ENCODE peak calls at places on chromosome 14, in nine cellular contexts. One of them, this sample, is unnamed.

GRCh38 chr14:64502476-64503183 is 1.0 kb downstream of the ZBTB25 start:
- DNase-seq in HepG2: no peak
- DNase-seq in thyroid gland: peak
- DNase-seq in epithelial cell of esophagus: peak
- DNase-seq in HCT116: no peak
- DNase-seq in uterus: no peak
- DNase-seq in foreskin keratinocyte: peak
- DNase-seq in RWPE1: no peak
- DNase-seq in endothelial cell: no peak
- DNase-seq in this sample: no peak

GRCh38 chr14:67514650-67515385 is 18.3 kb upstream of the PLEKHH1 start:
- DNase-seq in HepG2: no peak
- DNase-seq in thyroid gland: peak
- DNase-seq in epithelial cell of esophagus: peak
- DNase-seq in HCT116: no peak
- DNase-seq in uterus: peak
- DNase-seq in foreskin keratinocyte: no peak
- DNase-seq in RWPE1: peak
- DNase-seq in endothelial cell: peak
- DNase-seq in this sample: no peak

GRCh38 chr14:64958201-64958600 is 13.9 kb downstream of the RAB15 start:
- DNase-seq in HepG2: no peak
- DNase-seq in thyroid gland: no peak
- DNase-seq in epithelial cell of esophagus: no peak
- DNase-seq in HCT116: no peak
- DNase-seq in uterus: no peak
- DNase-seq in foreskin keratinocyte: no peak
- DNase-seq in RWPE1: no peak
- DNase-seq in endothelial cell: no peak
- DNase-seq in this sample: no peak

GRCh38 chr14:96424104-96424989 is 32.4 kb downstream of the AK7 start:
- DNase-seq in HepG2: peak
- DNase-seq in thyroid gland: peak
- DNase-seq in epithelial cell of esophagus: peak
- DNase-seq in HCT116: peak
- DNase-seq in uterus: peak
- DNase-seq in foreskin keratinocyte: peak
- DNase-seq in RWPE1: peak
- DNase-seq in endothelial cell: peak
- DNase-seq in this sample: no peak

GRCh38 chr14:93944348-93945069 is 17.4 kb downstream of the FAM181A start:
- DNase-seq in HepG2: no peak
- DNase-seq in thyroid gland: no peak
- DNase-seq in epithelial cell of esophagus: no peak
- DNase-seq in HCT116: no peak
- DNase-seq in uterus: no peak
- DNase-seq in foreskin keratinocyte: no peak
- DNase-seq in RWPE1: no peak
- DNase-seq in endothelial cell: no peak
- DNase-seq in this sample: no peak

GRCh38 chr14:24432259-24433131 is 2.7 kb downstream of the KHNYN start:
- DNase-seq in HepG2: no peak
- DNase-seq in thyroid gland: no peak
- DNase-seq in epithelial cell of esophagus: no peak
- DNase-seq in HCT116: no peak
- DNase-seq in uterus: no peak
- DNase-seq in foreskin keratinocyte: no peak
- DNase-seq in RWPE1: no peak
- DNase-seq in endothelial cell: no peak
- DNase-seq in this sample: no peak

GRCh38 chr14:99229654-99230215 is 42.3 kb downstream of the BCL11B start:
- DNase-seq in HepG2: no peak
- DNase-seq in thyroid gland: peak
- DNase-seq in epithelial cell of esophagus: no peak
- DNase-seq in HCT116: no peak
- DNase-seq in uterus: no peak
- DNase-seq in foreskin keratinocyte: no peak
- DNase-seq in RWPE1: no peak
- DNase-seq in endothelial cell: no peak
- DNase-seq in this sample: no peak

GRCh38 chr14:34489324-34489723 is 27.3 kb upstream of the SPTSSA start:
- DNase-seq in HepG2: no peak
- DNase-seq in thyroid gland: no peak
- DNase-seq in epithelial cell of esophagus: peak
- DNase-seq in HCT116: no peak
- DNase-seq in uterus: no peak
- DNase-seq in foreskin keratinocyte: no peak
- DNase-seq in RWPE1: no peak
- DNase-seq in endothelial cell: no peak
- DNase-seq in this sample: no peak

GRCh38 chr14:76257842-76258397 is 106.2 kb downstream of the GPATCH2L start:
- DNase-seq in HepG2: no peak
- DNase-seq in thyroid gland: no peak
- DNase-seq in epithelial cell of esophagus: no peak
- DNase-seq in HCT116: no peak
- DNase-seq in uterus: no peak
- DNase-seq in foreskin keratinocyte: no peak
- DNase-seq in RWPE1: no peak
- DNase-seq in endothelial cell: no peak
- DNase-seq in this sample: no peak

GRCh38 chr14:105309371-105309770 is 5.2 kb upstream of the PACS2 start:
- DNase-seq in HepG2: no peak
- DNase-seq in thyroid gland: no peak
- DNase-seq in epithelial cell of esophagus: peak
- DNase-seq in HCT116: no peak
- DNase-seq in uterus: no peak
- DNase-seq in foreskin keratinocyte: no peak
- DNase-seq in RWPE1: no peak
- DNase-seq in endothelial cell: no peak
- DNase-seq in this sample: no peak

GRCh38 chr14:74932401-74932901 is 9.4 kb upstream of the RPS6KL1 start:
- DNase-seq in HepG2: no peak
- DNase-seq in thyroid gland: no peak
- DNase-seq in epithelial cell of esophagus: no peak
- DNase-seq in HCT116: no peak
- DNase-seq in uterus: no peak
- DNase-seq in foreskin keratinocyte: no peak
- DNase-seq in RWPE1: no peak
- DNase-seq in endothelial cell: no peak
- DNase-seq in this sample: no peak

GRCh38 chr14:54470701-54471100 is 18.1 kb downstream of the GMFB start:
- DNase-seq in HepG2: no peak
- DNase-seq in thyroid gland: no peak
- DNase-seq in epithelial cell of esophagus: no peak
- DNase-seq in HCT116: no peak
- DNase-seq in uterus: no peak
- DNase-seq in foreskin keratinocyte: no peak
- DNase-seq in RWPE1: no peak
- DNase-seq in endothelial cell: no peak
- DNase-seq in this sample: no peak

GRCh38 chr14:24089890-24090289 is 4.2 kb upstream of the PCK2 start:
- DNase-seq in HepG2: no peak
- DNase-seq in thyroid gland: no peak
- DNase-seq in epithelial cell of esophagus: no peak
- DNase-seq in HCT116: no peak
- DNase-seq in uterus: no peak
- DNase-seq in foreskin keratinocyte: no peak
- DNase-seq in RWPE1: no peak
- DNase-seq in endothelial cell: no peak
- DNase-seq in this sample: no peak

GRCh38 chr14:70139384-70139783 is 49.4 kb downstream of the SLC8A3 start:
- DNase-seq in HepG2: no peak
- DNase-seq in thyroid gland: no peak
- DNase-seq in epithelial cell of esophagus: no peak
- DNase-seq in HCT116: no peak
- DNase-seq in uterus: no peak
- DNase-seq in foreskin keratinocyte: no peak
- DNase-seq in RWPE1: no peak
- DNase-seq in endothelial cell: no peak
- DNase-seq in this sample: no peak

GRCh38 chr14:100862277-100862676 is 36.4 kb downstream of the MEG3 start:
- DNase-seq in HepG2: no peak
- DNase-seq in thyroid gland: no peak
- DNase-seq in epithelial cell of esophagus: no peak
- DNase-seq in HCT116: no peak
- DNase-seq in uterus: no peak
- DNase-seq in foreskin keratinocyte: no peak
- DNase-seq in RWPE1: no peak
- DNase-seq in endothelial cell: no peak
- DNase-seq in this sample: no peak

GRCh38 chr14:73757876-73758391 is 43.8 kb upstream of the PNMA1 start:
- DNase-seq in HepG2: no peak
- DNase-seq in thyroid gland: no peak
- DNase-seq in epithelial cell of esophagus: no peak
- DNase-seq in HCT116: no peak
- DNase-seq in uterus: no peak
- DNase-seq in foreskin keratinocyte: no peak
- DNase-seq in RWPE1: no peak
- DNase-seq in endothelial cell: no peak
- DNase-seq in this sample: no peak

GRCh38 chr14:73759714-73760597 is 45.8 kb upstream of the PNMA1 start:
- DNase-seq in HepG2: peak
- DNase-seq in thyroid gland: peak
- DNase-seq in epithelial cell of esophagus: peak
- DNase-seq in HCT116: peak
- DNase-seq in uterus: peak
- DNase-seq in foreskin keratinocyte: peak
- DNase-seq in RWPE1: peak
- DNase-seq in endothelial cell: peak
- DNase-seq in this sample: peak

GRCh38 chr14:73760598-73761586 is 46.7 kb upstream of the PNMA1 start:
- DNase-seq in HepG2: no peak
- DNase-seq in thyroid gland: no peak
- DNase-seq in epithelial cell of esophagus: no peak
- DNase-seq in HCT116: no peak
- DNase-seq in uterus: peak
- DNase-seq in foreskin keratinocyte: no peak
- DNase-seq in RWPE1: no peak
- DNase-seq in endothelial cell: no peak
- DNase-seq in this sample: no peak

GRCh38 chr14:73758392-73759182 is 44.4 kb upstream of the PNMA1 start:
- DNase-seq in HepG2: peak
- DNase-seq in thyroid gland: peak
- DNase-seq in epithelial cell of esophagus: peak
- DNase-seq in HCT116: peak
- DNase-seq in uterus: peak
- DNase-seq in foreskin keratinocyte: no peak
- DNase-seq in RWPE1: peak
- DNase-seq in endothelial cell: peak
- DNase-seq in this sample: peak

GRCh38 chr14:73759183-73759713 is 45.1 kb upstream of the PNMA1 start:
- DNase-seq in HepG2: no peak
- DNase-seq in thyroid gland: peak
- DNase-seq in epithelial cell of esophagus: peak
- DNase-seq in HCT116: no peak
- DNase-seq in uterus: peak
- DNase-seq in foreskin keratinocyte: no peak
- DNase-seq in RWPE1: no peak
- DNase-seq in endothelial cell: peak
- DNase-seq in this sample: peak
- TF ChIP-seq CTCF in HepG2: no peak
- TF ChIP-seq CTCF in thyroid gland: no peak
- TF ChIP-seq CTCF in epithelial cell of esophagus: no peak
- TF ChIP-seq CTCF in HCT116: no peak
- TF ChIP-seq CTCF in uterus: no peak
- TF ChIP-seq CTCF in foreskin keratinocyte: peak
- TF ChIP-seq CTCF in RWPE1: peak
- TF ChIP-seq CTCF in endothelial cell: no peak
- TF ChIP-seq CTCF in this sample: no peak

GRCh38 chr14:95071649-95072256 is 85.6 kb downstream of the DICER1 start:
- DNase-seq in HepG2: no peak
- DNase-seq in thyroid gland: no peak
- DNase-seq in epithelial cell of esophagus: no peak
- DNase-seq in HCT116: no peak
- DNase-seq in uterus: no peak
- DNase-seq in foreskin keratinocyte: no peak
- DNase-seq in RWPE1: no peak
- DNase-seq in endothelial cell: no peak
- DNase-seq in this sample: no peak
- TF ChIP-seq CTCF in HepG2: no peak
- TF ChIP-seq CTCF in thyroid gland: no peak
- TF ChIP-seq CTCF in epithelial cell of esophagus: no peak
- TF ChIP-seq CTCF in HCT116: no peak
- TF ChIP-seq CTCF in uterus: no peak
- TF ChIP-seq CTCF in foreskin keratinocyte: no peak
- TF ChIP-seq CTCF in RWPE1: no peak
- TF ChIP-seq CTCF in endothelial cell: no peak
- TF ChIP-seq CTCF in this sample: no peak

DNA sequence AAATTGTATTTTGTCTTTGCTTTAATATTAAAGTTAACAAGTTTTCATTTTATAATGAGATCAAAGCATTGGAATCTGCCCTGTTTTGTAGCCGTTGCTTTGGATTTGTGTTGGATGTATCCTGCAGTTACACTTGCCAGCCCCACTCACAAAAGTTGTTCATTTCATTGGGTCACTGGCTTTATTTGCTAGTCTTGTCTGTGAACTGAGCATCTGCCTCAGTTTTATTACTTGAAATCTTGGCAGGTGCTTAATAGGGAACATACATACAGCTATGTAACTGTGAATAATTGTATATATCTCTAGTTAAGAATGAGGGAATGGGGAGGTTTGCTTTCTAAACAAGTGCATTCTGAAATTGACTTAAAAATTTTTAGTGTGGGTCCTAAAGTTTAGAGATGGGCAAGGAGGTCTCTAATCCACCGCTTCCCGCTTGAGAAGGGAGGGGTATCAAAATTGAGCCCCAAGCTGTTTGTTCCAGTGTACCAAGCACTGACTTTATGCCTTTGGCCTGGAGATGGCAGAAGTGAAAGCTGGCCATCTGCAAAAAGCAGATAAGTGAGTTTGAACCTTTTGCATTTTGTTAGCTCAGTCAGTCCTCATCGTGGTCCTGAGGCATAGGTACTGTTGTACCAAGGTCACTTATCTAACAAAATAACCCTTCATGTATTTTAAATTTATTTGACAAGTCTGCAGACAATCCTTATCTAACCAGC is 9.3 kb downstream of the EIF5 start:
- DNase-seq in HepG2: no peak
- DNase-seq in thyroid gland: no peak
- DNase-seq in epithelial cell of esophagus: no peak
- DNase-seq in HCT116: no peak
- DNase-seq in uterus: no peak
- DNase-seq in foreskin keratinocyte: no peak
- DNase-seq in RWPE1: no peak
- DNase-seq in endothelial cell: no peak
- DNase-seq in this sample: no peak
- TF ChIP-seq CTCF in HepG2: no peak
- TF ChIP-seq CTCF in thyroid gland: no peak
- TF ChIP-seq CTCF in epithelial cell of esophagus: no peak
- TF ChIP-seq CTCF in HCT116: no peak
- TF ChIP-seq CTCF in uterus: no peak
- TF ChIP-seq CTCF in foreskin keratinocyte: no peak
- TF ChIP-seq CTCF in RWPE1: no peak
- TF ChIP-seq CTCF in endothelial cell: no peak
- TF ChIP-seq CTCF in this sample: no peak

DNA sequence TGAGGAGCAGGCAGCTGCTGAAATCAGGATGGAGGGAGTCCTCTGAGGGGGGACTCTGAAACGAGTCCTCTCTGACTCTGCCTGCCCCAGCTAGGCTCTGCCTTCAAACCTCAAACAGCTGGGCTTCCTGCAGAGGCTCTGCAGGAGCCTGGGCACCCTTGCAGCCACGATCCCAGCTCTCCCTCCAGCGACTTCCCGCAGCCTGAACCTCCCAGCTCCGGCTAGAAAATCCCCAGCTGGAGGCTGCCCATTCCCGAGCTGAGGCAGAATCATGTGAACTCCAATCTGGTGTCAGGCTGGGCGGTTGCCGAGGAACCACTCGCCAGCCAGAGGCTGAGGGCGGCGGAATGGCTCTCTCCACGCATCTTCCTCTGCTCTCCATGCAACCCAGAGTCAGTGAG is at the start of gene GPR68:
- DNase-seq in HepG2: no peak
- DNase-seq in thyroid gland: no peak
- DNase-seq in epithelial cell of esophagus: peak
- DNase-seq in HCT116: no peak
- DNase-seq in uterus: peak
- DNase-seq in foreskin keratinocyte: no peak
- DNase-seq in RWPE1: no peak
- DNase-seq in endothelial cell: no peak
- DNase-seq in this sample: no peak
- TF ChIP-seq CTCF in HepG2: no peak
- TF ChIP-seq CTCF in thyroid gland: no peak
- TF ChIP-seq CTCF in epithelial cell of esophagus: no peak
- TF ChIP-seq CTCF in HCT116: no peak
- TF ChIP-seq CTCF in uterus: no peak
- TF ChIP-seq CTCF in foreskin keratinocyte: no peak
- TF ChIP-seq CTCF in RWPE1: no peak
- TF ChIP-seq CTCF in endothelial cell: no peak
- TF ChIP-seq CTCF in this sample: no peak